ENCODE peak calls at places on chromosome 5, in six cellular contexts. K is kidney tubule cell; W is K562; B is stimulated activated CD4-positive, alpha-beta T cell treated with anti-CD3 and anti-CD28 coated beads, Interleukin-15, amount 100 ng/mL, for 24 hours; H is amniotic epithelial cell; D is non-pigmented ciliary epithelial cell. Q is an unnamed sample.

GRCh38 chr5:7397005-7397546 is 1.1 kb downstream of the ADCY2 start:
- DNase-seq in K (peak; percentile 6), W (no peak), B (no peak), H (no peak), D (no peak), Q (no peak)

GRCh38 chr5:111548312-111548930 is 36.1 kb upstream of the STARD4 start:
- DNase-seq in D (no peak), K (no peak), B (no peak), W (no peak), H (peak; percentile 24), Q (no peak)

GRCh38 chr5:40628428-40628827 is 51.3 kb upstream of the PTGER4 start:
- DNase-seq in W (no peak), K (no peak), D (no peak), B (no peak), H (no peak), Q (no peak)

GRCh38 chr5:106940301-106940846 is 730.4 kb downstream of the EFNA5 start:
- DNase-seq in K (no peak), H (peak; percentile 15), W (no peak), D (no peak), B (no peak), Q (no peak)

GRCh38 chr5:180133060-180133459 is 61.5 kb upstream of the RNF130 start:
- DNase-seq in B (no peak), H (no peak), K (no peak), W (no peak), D (no peak), Q (no peak)

GRCh38 chr5:72510610-72511121 is 3.5 kb upstream of the ZNF366 start:
- DNase-seq in W (no peak), B (peak; percentile 41), H (peak; percentile 52), K (peak; percentile 49), D (peak; percentile 26), Q (no peak)

GRCh38 chr5:157612071-157612476 is 36.5 kb upstream of the ADAM19 start:
- DNase-seq in H (no peak), D (no peak), K (no peak), W (no peak), B (no peak), Q (no peak)

GRCh38 chr5:172418847-172419810 is 35.2 kb downstream of the SH3PXD2B start:
- DNase-seq in K (no peak), H (no peak), B (no peak), D (no peak), W (no peak), Q (no peak)

GRCh38 chr5:56328753-56329560 is 95.8 kb upstream of the ANKRD55 start:
- DNase-seq in H (peak; percentile 70), K (peak; percentile 87), D (no peak), B (peak; percentile 70), W (no peak), Q (no peak)

GRCh38 chr5:138149530-138149929 is 10.3 kb upstream of the NME5 start:
- DNase-seq in D (no peak), H (peak; percentile 7), W (no peak), K (peak; percentile 21), B (no peak), Q (no peak)

GRCh38 chr5:154486427-154486866 is 8.4 kb upstream of the HAND1 start:
- DNase-seq in D (no peak), H (peak; percentile 41), B (no peak), K (no peak), W (no peak), Q (no peak)

GRCh38 chr5:128304121-128304520 is 220.6 kb downstream of the SLC12A2 start:
- DNase-seq in H (peak; percentile 90), D (peak; percentile 78), W (no peak), B (no peak), K (peak; percentile 83), Q (no peak)

GRCh38 chr5:98309785-98310566 is 463.5 kb upstream of the RGMB start:
- DNase-seq in W (no peak), B (peak; percentile 18), H (peak; percentile 84), D (peak; percentile 99), K (peak; percentile 100), Q (peak; percentile 64)

GRCh38 chr5:76457685-76458491 is 54.8 kb downstream of the IQGAP2 start:
- DNase-seq in D (no peak), W (no peak), K (no peak), H (peak; percentile 49), B (no peak), Q (no peak)

GRCh38 chr5:37214550-37214949 is 34.6 kb downstream of the CPLANE1 start:
- DNase-seq in D (no peak), K (no peak), H (no peak), W (no peak), B (no peak), Q (no peak)

GRCh38 chr5:145811834-145812625 is 23.1 kb downstream of the PRELID2 start:
- DNase-seq in B (no peak), D (no peak), K (peak; percentile 46), H (peak; percentile 63), W (no peak), Q (peak; percentile 30)

GRCh38 chr5:140039561-140039960 is 3.5 kb downstream of the NRG2 start:
- DNase-seq in K (no peak), D (no peak), B (no peak), H (no peak), W (no peak), Q (no peak)

GRCh38 chr5:114018178-114018577 is 343.7 kb upstream of the KCNN2 start:
- DNase-seq in K (no peak), D (no peak), B (no peak), H (no peak), W (no peak), Q (no peak)

GRCh38 chr5:140883373-140883772 is 1.4 kb downstream of the PCDHA13 start:
- DNase-seq in H (no peak), W (no peak), B (no peak), D (no peak), K (no peak), Q (no peak)

GRCh38 chr5:125410501-125411162 is 664.2 kb upstream of the ZNF608 start:
- DNase-seq in D (no peak), W (no peak), K (peak; percentile 97), B (no peak), H (peak; percentile 60), Q (no peak)

GRCh38 chr5:51810592-51810991 is 427.3 kb downstream of the ISL1 start:
- DNase-seq in W (no peak), D (no peak), K (peak; percentile 91), H (no peak), B (no peak), Q (no peak)

GRCh38 chr5:72064801-72065570 is 42.3 kb upstream of the MAP1B start:
- DNase-seq in D (no peak), K (no peak), W (no peak), H (no peak), B (no peak), Q (no peak)